ENCODE peak calls at places on chromosomes 7 and 10, in ten cellular contexts. One of them, this sample, is unnamed. For H3K4me1, the result is how much of the 10 kb centered on the place peaks cover.

GRCh38 chr10:79069325-79070090 is 742 bp downstream of the ZMIZ1 start:
- DNase-seq in SK-N-SH: peak
- DNase-seq in OCI-LY7: peak
- DNase-seq in kidney: peak
- DNase-seq in right lobe of liver: peak
- DNase-seq in uterus: peak
- DNase-seq in neural progenitor cell: peak
- DNase-seq in lung: no peak
- DNase-seq in NT2/D1: no peak
- DNase-seq in upper lobe of left lung: peak
- DNase-seq in this sample: no peak

GRCh38 chr7:121940907-121941306 is 67.9 kb downstream of the PTPRZ1 start:
- DNase-seq in right lobe of liver: no peak
- DNase-seq in kidney: no peak
- DNase-seq in OCI-LY7: no peak
- DNase-seq in lung: no peak
- DNase-seq in NT2/D1: no peak
- DNase-seq in SK-N-SH: no peak
- DNase-seq in neural progenitor cell: no peak
- DNase-seq in upper lobe of left lung: no peak
- DNase-seq in uterus: no peak
- DNase-seq in this sample: no peak

GRCh38 chr7:116259821-116260440 is 49.6 kb downstream of the TES start:
- DNase-seq in upper lobe of left lung: no peak
- DNase-seq in kidney: no peak
- DNase-seq in right lobe of liver: no peak
- DNase-seq in SK-N-SH: no peak
- DNase-seq in NT2/D1: no peak
- DNase-seq in uterus: no peak
- DNase-seq in OCI-LY7: no peak
- DNase-seq in lung: no peak
- DNase-seq in neural progenitor cell: no peak
- DNase-seq in this sample: no peak

GRCh38 chr10:21257919-21258318 is 267.6 kb downstream of the SKIDA1 start:
- DNase-seq in kidney: no peak
- DNase-seq in NT2/D1: no peak
- DNase-seq in lung: no peak
- DNase-seq in neural progenitor cell: no peak
- DNase-seq in OCI-LY7: no peak
- DNase-seq in upper lobe of left lung: no peak
- DNase-seq in right lobe of liver: no peak
- DNase-seq in SK-N-SH: no peak
- DNase-seq in uterus: no peak
- DNase-seq in this sample: no peak

GRCh38 chr10:17144757-17145156 is 15.1 kb upstream of the CUBN start:
- DNase-seq in SK-N-SH: no peak
- DNase-seq in right lobe of liver: no peak
- DNase-seq in OCI-LY7: no peak
- DNase-seq in lung: no peak
- DNase-seq in neural progenitor cell: no peak
- DNase-seq in upper lobe of left lung: no peak
- DNase-seq in uterus: no peak
- DNase-seq in NT2/D1: no peak
- DNase-seq in kidney: no peak
- DNase-seq in this sample: no peak

GRCh38 chr10:86840498-86840897 is 84.1 kb downstream of the BMPR1A start:
- DNase-seq in uterus: no peak
- DNase-seq in lung: no peak
- DNase-seq in OCI-LY7: no peak
- DNase-seq in kidney: no peak
- DNase-seq in right lobe of liver: no peak
- DNase-seq in upper lobe of left lung: no peak
- DNase-seq in neural progenitor cell: no peak
- DNase-seq in NT2/D1: no peak
- DNase-seq in SK-N-SH: peak
- DNase-seq in this sample: no peak

GRCh38 chr10:117165557-117166419 is 27.7 kb upstream of the VAX1 start:
- DNase-seq in lung: peak
- DNase-seq in uterus: no peak
- DNase-seq in SK-N-SH: peak
- DNase-seq in NT2/D1: peak
- DNase-seq in upper lobe of left lung: peak
- DNase-seq in kidney: peak
- DNase-seq in OCI-LY7: no peak
- DNase-seq in neural progenitor cell: peak
- DNase-seq in right lobe of liver: peak
- DNase-seq in this sample: no peak

GRCh38 chr10:131233611-131234258 is 77.8 kb downstream of the TCERG1L start:
- DNase-seq in uterus: no peak
- DNase-seq in OCI-LY7: no peak
- DNase-seq in lung: no peak
- DNase-seq in SK-N-SH: no peak
- DNase-seq in right lobe of liver: peak
- DNase-seq in NT2/D1: no peak
- DNase-seq in neural progenitor cell: no peak
- DNase-seq in kidney: no peak
- DNase-seq in upper lobe of left lung: no peak
- DNase-seq in this sample: no peak

GRCh38 chr10:59865101-59865500 is 41.3 kb downstream of the CCDC6 start:
- DNase-seq in lung: peak
- DNase-seq in right lobe of liver: no peak
- DNase-seq in kidney: no peak
- DNase-seq in neural progenitor cell: peak
- DNase-seq in upper lobe of left lung: no peak
- DNase-seq in SK-N-SH: no peak
- DNase-seq in OCI-LY7: peak
- DNase-seq in uterus: peak
- DNase-seq in NT2/D1: no peak
- DNase-seq in this sample: no peak

GRCh38 chr10:25382029-25382810 is 207.4 kb downstream of the GPR158 start:
- DNase-seq in SK-N-SH: no peak
- DNase-seq in lung: no peak
- DNase-seq in kidney: no peak
- DNase-seq in upper lobe of left lung: no peak
- DNase-seq in neural progenitor cell: no peak
- DNase-seq in NT2/D1: no peak
- DNase-seq in OCI-LY7: no peak
- DNase-seq in uterus: no peak
- DNase-seq in right lobe of liver: no peak
- DNase-seq in this sample: no peak

GRCh38 chr10:87752571-87752970 is 65.5 kb downstream of the ATAD1 start:
- DNase-seq in lung: no peak
- DNase-seq in right lobe of liver: no peak
- DNase-seq in uterus: no peak
- DNase-seq in neural progenitor cell: no peak
- DNase-seq in OCI-LY7: no peak
- DNase-seq in NT2/D1: no peak
- DNase-seq in kidney: no peak
- DNase-seq in upper lobe of left lung: no peak
- DNase-seq in SK-N-SH: no peak
- DNase-seq in this sample: no peak

GRCh38 chr7:34136698-34137097 is 231.4 kb downstream of the BMPER start:
- DNase-seq in kidney: no peak
- DNase-seq in NT2/D1: no peak
- DNase-seq in neural progenitor cell: no peak
- DNase-seq in SK-N-SH: no peak
- DNase-seq in right lobe of liver: no peak
- DNase-seq in OCI-LY7: no peak
- DNase-seq in lung: no peak
- DNase-seq in upper lobe of left lung: no peak
- DNase-seq in uterus: no peak
- DNase-seq in this sample: no peak

GRCh38 chr7:99258501-99258900 is 14.1 kb upstream of the MYH16 start:
- DNase-seq in SK-N-SH: no peak
- DNase-seq in lung: no peak
- DNase-seq in kidney: no peak
- DNase-seq in neural progenitor cell: no peak
- DNase-seq in OCI-LY7: no peak
- DNase-seq in right lobe of liver: no peak
- DNase-seq in upper lobe of left lung: no peak
- DNase-seq in uterus: no peak
- DNase-seq in NT2/D1: no peak
- DNase-seq in this sample: no peak

DNA sequence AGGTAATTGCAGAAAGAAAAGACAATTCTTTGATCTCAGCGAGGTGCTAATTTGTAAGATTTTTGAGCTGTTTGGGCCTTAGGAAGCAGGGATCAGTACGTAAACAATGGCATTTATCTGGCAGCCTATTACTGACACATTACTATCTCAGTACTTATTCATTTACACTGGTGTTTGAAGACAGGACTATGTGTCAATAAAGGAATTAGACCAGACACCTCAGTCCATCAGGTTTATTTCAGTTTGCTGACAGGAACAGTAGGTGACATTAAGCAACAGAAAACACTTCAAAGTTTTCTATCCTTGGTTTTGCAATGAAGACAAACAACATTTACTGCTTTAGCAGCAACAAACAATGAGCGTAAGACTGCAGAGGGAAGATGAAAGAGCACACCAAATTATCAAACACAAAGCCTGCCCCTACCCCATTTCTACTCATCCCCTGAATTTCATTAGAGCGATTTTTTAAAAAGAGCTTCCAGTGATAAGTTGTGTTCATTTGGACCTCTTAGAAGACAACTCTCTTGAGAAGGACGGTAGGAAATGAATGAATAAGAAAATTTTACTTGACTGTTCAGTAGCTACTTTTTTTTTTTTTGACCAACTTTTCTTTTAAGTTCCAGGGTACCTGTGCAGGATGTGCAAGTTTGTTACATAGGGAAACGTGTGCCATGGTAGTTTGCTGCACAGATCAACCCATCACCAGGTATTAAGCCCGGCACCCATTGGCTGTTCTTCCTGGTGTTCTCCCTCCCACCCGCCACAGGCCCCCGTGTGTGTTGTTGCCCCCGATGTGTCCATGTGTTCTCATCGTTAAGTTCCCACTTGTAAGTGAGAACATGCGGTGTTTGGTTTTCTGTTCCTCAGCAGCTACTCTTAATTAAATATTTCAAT is 138.8 kb downstream of the DKK1 start:
- DNase-seq in kidney: no peak
- DNase-seq in OCI-LY7: no peak
- DNase-seq in SK-N-SH: no peak
- DNase-seq in right lobe of liver: no peak
- DNase-seq in NT2/D1: no peak
- DNase-seq in upper lobe of left lung: no peak
- DNase-seq in uterus: no peak
- DNase-seq in lung: no peak
- DNase-seq in neural progenitor cell: peak
- DNase-seq in this sample: no peak
- H3K4me1 ChIP-seq in kidney: under half
- H3K4me1 ChIP-seq in OCI-LY7: under half
- H3K4me1 ChIP-seq in SK-N-SH: under half
- H3K4me1 ChIP-seq in right lobe of liver: under half
- H3K4me1 ChIP-seq in NT2/D1: under half
- H3K4me1 ChIP-seq in upper lobe of left lung: under half
- H3K4me1 ChIP-seq in uterus: under half
- H3K4me1 ChIP-seq in lung: under half
- H3K4me1 ChIP-seq in neural progenitor cell: half or more
- H3K4me1 ChIP-seq in this sample: under half

DNA sequence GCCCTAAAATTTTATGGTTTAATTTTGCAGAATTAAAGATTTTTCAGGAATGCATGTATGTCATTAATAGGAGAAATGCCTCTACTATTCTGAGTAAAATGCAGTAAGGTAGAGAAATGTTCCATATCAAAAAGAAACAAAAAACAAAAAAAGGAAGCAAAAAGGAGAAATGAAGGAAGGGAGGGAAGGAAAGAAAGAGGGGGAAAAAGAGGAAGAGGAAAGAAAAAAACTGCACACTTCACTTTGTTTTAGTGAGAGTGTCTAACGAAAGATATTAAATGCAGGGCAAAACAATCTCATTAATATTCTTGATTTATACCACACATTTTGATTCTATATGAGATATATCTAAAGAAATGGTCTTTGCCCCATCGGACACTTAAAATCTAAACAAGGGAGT is 27.1 kb downstream of the IMMP2L start:
- DNase-seq in lung: no peak
- DNase-seq in right lobe of liver: no peak
- DNase-seq in OCI-LY7: no peak
- DNase-seq in upper lobe of left lung: no peak
- DNase-seq in kidney: no peak
- DNase-seq in SK-N-SH: no peak
- DNase-seq in uterus: no peak
- DNase-seq in neural progenitor cell: no peak
- DNase-seq in NT2/D1: no peak
- DNase-seq in this sample: no peak
- H3K4me3 ChIP-seq in lung: no peak
- H3K4me3 ChIP-seq in right lobe of liver: no peak
- H3K4me3 ChIP-seq in OCI-LY7: no peak
- H3K4me3 ChIP-seq in upper lobe of left lung: no peak
- H3K4me3 ChIP-seq in kidney: no peak
- H3K4me3 ChIP-seq in SK-N-SH: no peak
- H3K4me3 ChIP-seq in uterus: no peak
- H3K4me3 ChIP-seq in neural progenitor cell: no peak
- H3K4me3 ChIP-seq in NT2/D1: no peak
- H3K4me3 ChIP-seq in this sample: no peak

DNA sequence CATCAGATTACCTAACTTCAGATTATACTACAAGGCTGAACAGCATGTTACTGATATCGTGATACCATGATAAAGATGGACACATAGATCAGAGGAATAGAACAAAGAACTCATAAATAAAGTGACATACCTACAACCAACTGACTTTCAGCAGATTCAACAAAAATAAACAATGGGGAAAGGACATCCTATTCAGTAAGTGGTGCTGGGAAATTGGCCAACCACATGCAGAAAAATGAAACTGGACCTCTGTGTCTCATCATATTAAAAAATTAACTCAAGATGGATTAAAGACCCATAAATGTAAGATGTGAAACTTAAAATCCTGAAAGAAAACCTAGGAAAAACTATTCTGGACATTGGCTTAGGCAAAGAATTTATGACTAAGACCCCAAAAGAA is 158.6 kb downstream of the ZEB1 start:
- DNase-seq in neural progenitor cell: no peak
- DNase-seq in uterus: no peak
- DNase-seq in upper lobe of left lung: no peak
- DNase-seq in right lobe of liver: no peak
- DNase-seq in SK-N-SH: no peak
- DNase-seq in OCI-LY7: no peak
- DNase-seq in lung: no peak
- DNase-seq in kidney: no peak
- DNase-seq in NT2/D1: no peak
- DNase-seq in this sample: no peak
- H3K4me1 ChIP-seq in neural progenitor cell: under half
- H3K4me1 ChIP-seq in uterus: under half
- H3K4me1 ChIP-seq in upper lobe of left lung: under half
- H3K4me1 ChIP-seq in right lobe of liver: under half
- H3K4me1 ChIP-seq in SK-N-SH: under half
- H3K4me1 ChIP-seq in OCI-LY7: under half
- H3K4me1 ChIP-seq in lung: under half
- H3K4me1 ChIP-seq in kidney: under half
- H3K4me1 ChIP-seq in NT2/D1: under half
- H3K4me1 ChIP-seq in this sample: under half

GRCh38 chr7:107660381-107661080 is at the start of gene SLC26A4:
- DNase-seq in uterus: no peak
- DNase-seq in SK-N-SH: peak
- DNase-seq in lung: no peak
- DNase-seq in neural progenitor cell: peak
- DNase-seq in right lobe of liver: no peak
- DNase-seq in upper lobe of left lung: peak
- DNase-seq in NT2/D1: no peak
- DNase-seq in kidney: no peak
- DNase-seq in OCI-LY7: no peak
- DNase-seq in this sample: no peak
- H3K4me3 ChIP-seq in uterus: peak
- H3K4me3 ChIP-seq in SK-N-SH: peak
- H3K4me3 ChIP-seq in lung: peak
- H3K4me3 ChIP-seq in neural progenitor cell: peak
- H3K4me3 ChIP-seq in right lobe of liver: peak
- H3K4me3 ChIP-seq in upper lobe of left lung: peak
- H3K4me3 ChIP-seq in NT2/D1: peak
- H3K4me3 ChIP-seq in kidney: peak
- H3K4me3 ChIP-seq in OCI-LY7: no peak
- H3K4me3 ChIP-seq in this sample: peak

This sample was measured in thoracic aorta.